ENCODE peak calls at places on chromosomes 4 and X, in four cellular contexts. V is hepatocyte, G is GM12878, U is SK-N-SH. J is an unnamed sample. For H4K20me1 and H3K27me3, the result is how much of the 10 kb centered on the place peaks cover.

GRCh38 chr4:170102426-170102825 is 12.7 kb upstream of the AADAT start:
- DNase-seq in V (peak), G (no peak), U (no peak), J (no peak)

GRCh38 chr4:137949746-137950145 is 292.4 kb downstream of the SLC7A11 start:
- DNase-seq in V (no peak), G (no peak), U (no peak), J (no peak)

GRCh38 chr4:128228021-128228571 is 59.5 kb downstream of the PGRMC2 start:
- DNase-seq in V (no peak), G (no peak), U (no peak), J (no peak)

GRCh38 chr4:142355417-142355930 is 490.6 kb downstream of the INPP4B start:
- DNase-seq in V (no peak), G (no peak), U (no peak), J (no peak)

GRCh38 chr4:8568068-8568668 is 12.0 kb upstream of the GPR78 start:
- DNase-seq in V (no peak), G (no peak), U (no peak), J (no peak)

GRCh38 chrX:65652098-65652497 is 15.4 kb upstream of the MSN start:
- DNase-seq in V (no peak), G (no peak), U (no peak), J (no peak)

GRCh38 chr4:40462326-40462725 is 127.2 kb downstream of the CHRNA9 start:
- DNase-seq in V (no peak), G (peak), U (no peak), J (no peak)

GRCh38 chr4:72896515-72896914 is 173.0 kb downstream of the COX18 start:
- DNase-seq in V (peak), G (no peak), U (no peak), J (no peak)

GRCh38 chr4:53541577-53542206 is 49.6 kb downstream of the LNX1 start:
- DNase-seq in V (peak), G (no peak), U (peak), J (peak)

GRCh38 chr4:148770848-148771247 is 328.6 kb upstream of the NR3C2 start:
- DNase-seq in V (no peak), G (no peak), U (no peak), J (no peak)

GRCh38 chr4:3807861-3808521 is 41.8 kb downstream of the ADRA2C start:
- DNase-seq in V (no peak), G (no peak), U (no peak), J (no peak)

GRCh38 chrX:155179343-155179997 is 36.8 kb upstream of the VBP1 start:
- DNase-seq in V (no peak), G (no peak), U (no peak), J (peak)

GRCh38 chrX:153873282-153874090 is 12.5 kb downstream of the L1CAM start:
- DNase-seq in V (no peak), G (no peak), U (peak), J (no peak)

GRCh38 chr4:13905543-13905942 is 278.0 kb upstream of the BOD1L1 start:
- DNase-seq in V (no peak), G (no peak), U (no peak), J (no peak)

GRCh38 chr4:168716411-168717129 is 219.7 kb downstream of the PALLD start:
- DNase-seq in V (no peak), G (no peak), U (no peak), J (no peak)

GRCh38 chrX:155819525-155819924 is 61.6 kb upstream of the VAMP7 start:
- DNase-seq in V (no peak), G (no peak), U (no peak), J (no peak)

GRCh38 chrX:67749536-67749935 is 205.7 kb downstream of the AR start:
- DNase-seq in V (no peak), G (no peak), U (no peak), J (no peak)

GRCh38 chr4:9825049-9825448 is 43.6 kb downstream of the DRD5 start:
- DNase-seq in V (no peak), G (no peak), U (no peak), J (no peak)

GRCh38 chrX:100928660-100929613 is at the start of gene XKRX:
- DNase-seq in V (peak), G (no peak), U (peak), J (peak)

GRCh38 chr4:75490155-75490554 is 24.0 kb downstream of the RCHY1 start:
- DNase-seq in V (peak), G (no peak), U (no peak), J (no peak)

GRCh38 chr4:31741321-31741720 is 1021.2 kb downstream of the PCDH7 start:
- DNase-seq in V (no peak), G (no peak), U (no peak), J (no peak)

GRCh38 chr4:3346146-3346545 is 53.3 kb downstream of the RGS12 start:
- DNase-seq in V (peak), G (peak), U (peak), J (peak)

GRCh38 chr4:24476209-24476781 is 108.1 kb downstream of the DHX15 start:
- DNase-seq in V (no peak), G (no peak), U (peak), J (peak)

GRCh38 chr4:158606969-158607368 is 64.7 kb downstream of the C4orf46 start:
- DNase-seq in V (no peak), G (no peak), U (no peak), J (no peak)

GRCh38 chrX:12967711-12968465 is 7.0 kb upstream of the TMSB4X start:
- DNase-seq in V (no peak), G (no peak), U (no peak), J (no peak)

GRCh38 chrX:39682778-39683177 is 415.0 kb downstream of the BCOR start:
- DNase-seq in V (no peak), G (no peak), U (no peak), J (peak)

GRCh38 chrX:47687249-47687648 is 28.3 kb upstream of the UXT start:
- DNase-seq in V (no peak), G (no peak), U (no peak), J (no peak)

GRCh38 chrX:103405009-103405333 is 28.6 kb downstream of the BEX3 start:
- DNase-seq in V (no peak), G (no peak), U (no peak), J (no peak)

GRCh38 chrX:40854242-40854641 is 118.9 kb upstream of the MED14 start:
- DNase-seq in V (no peak), G (no peak), U (no peak), J (no peak)
- H3K4me3 ChIP-seq in V (no peak), G (no peak), U (no peak), J (no peak)

DNA sequence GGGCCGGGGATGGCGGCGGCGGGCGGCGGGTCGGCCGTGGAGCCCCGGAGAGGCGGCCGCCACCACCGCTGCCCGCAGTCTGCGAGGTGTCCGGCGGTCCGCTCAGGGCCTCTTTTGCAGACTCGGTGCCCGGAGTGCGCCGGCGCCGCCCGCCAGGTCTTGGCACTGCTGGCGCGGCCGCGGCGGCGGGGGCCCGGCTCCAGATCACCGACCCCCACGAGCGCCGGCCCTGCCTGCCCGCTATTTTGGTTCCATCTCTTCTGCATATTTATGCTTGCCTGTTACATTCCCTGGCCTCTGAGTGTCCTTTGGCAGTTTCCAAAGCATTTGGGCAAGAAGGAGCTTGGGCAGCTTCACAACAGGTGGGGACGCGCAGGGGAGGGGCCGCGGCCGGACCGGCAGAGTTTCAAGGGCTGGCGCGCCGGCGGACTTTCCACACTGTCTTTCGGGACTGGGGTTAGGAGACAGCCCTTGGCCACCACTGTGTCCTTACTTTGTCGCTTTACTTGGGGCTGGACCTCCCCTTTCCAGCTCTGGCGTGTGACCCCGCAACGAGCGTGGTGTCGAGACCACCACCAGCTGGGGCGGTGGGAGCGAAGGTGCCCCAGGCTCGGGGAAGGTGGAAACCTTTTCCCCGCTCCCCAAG is 668 bp upstream of the TAPT1 start:
- DNase-seq in V (peak), G (no peak), U (peak), J (peak)
- H4K20me1 ChIP-seq in V (under half), G (under half), U (under half), J (under half)

GRCh38 chr4:89519771-89520170 is 212.2 kb upstream of the GPRIN3 start:
- DNase-seq in V (no peak), G (no peak), U (no peak), J (no peak)

GRCh38 chr4:89514811-89515210 is 207.2 kb upstream of the GPRIN3 start:
- DNase-seq in V (no peak), G (no peak), U (no peak), J (no peak)

GRCh38 chr4:89518259-89518658 is 210.7 kb upstream of the GPRIN3 start:
- DNase-seq in V (no peak), G (no peak), U (no peak), J (no peak)
- H3K27me3 ChIP-seq in V (under half), G (under half), U (under half), J (under half)

DNA sequence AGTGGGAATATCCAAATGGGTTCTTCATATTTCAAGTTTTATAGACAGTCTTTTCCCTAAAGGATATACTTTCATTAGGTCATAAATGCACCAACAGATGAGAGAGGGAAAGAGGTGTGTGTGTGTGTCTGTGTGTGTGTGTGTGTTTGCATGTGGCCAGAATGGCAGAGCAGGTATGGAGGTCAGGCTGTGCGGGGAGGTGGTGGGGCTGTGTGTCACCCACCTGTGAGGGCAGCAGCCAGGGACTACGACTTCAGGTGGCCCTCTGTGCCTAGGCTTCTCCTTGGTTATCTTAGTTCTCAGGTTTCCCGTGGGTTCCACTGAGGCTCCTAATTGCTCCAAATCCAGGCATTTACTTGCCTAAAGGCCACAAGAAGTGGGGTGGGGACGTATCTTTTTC is 14.6 kb downstream of the HAND2 start:
- DNase-seq in V (peak), G (no peak), U (no peak), J (no peak)
- H3K4me3 ChIP-seq in V (no peak), G (no peak), U (no peak), J (no peak)

DNA sequence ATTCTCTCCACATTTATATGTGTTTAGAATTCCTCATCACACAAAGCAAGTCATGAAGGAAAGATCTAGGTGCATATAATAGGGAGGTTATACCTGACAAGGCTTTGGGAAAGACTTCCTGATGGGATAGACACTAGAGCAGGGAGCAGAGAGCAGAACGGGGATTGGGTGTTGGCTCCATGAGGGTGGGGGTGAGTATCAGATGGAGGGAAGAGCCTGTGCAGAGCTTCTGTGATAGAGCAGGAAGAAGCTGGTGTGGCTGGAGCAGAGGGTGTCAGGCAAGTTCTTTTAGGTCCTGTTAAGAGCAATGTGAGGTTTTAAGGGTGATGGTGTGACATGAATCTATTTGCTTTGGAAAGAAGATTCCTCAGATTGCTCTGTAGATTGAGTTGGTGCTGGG is 10.5 kb downstream of the NSD2 start:
- DNase-seq in V (no peak), G (no peak), U (no peak), J (no peak)
- H4K20me1 ChIP-seq in V (under half), G (under half), U (half or more), J (under half)

J was measured in Karpas-422.